ENCODE peak calls at places on chromosomes 6 and 20, in four cellular contexts. One of them, this sample, is unnamed.

GRCh38 chr20:53154540-53154939 is 182.4 kb downstream of the TSHZ2 start:
- DNase-seq in osteocyte: no peak
- DNase-seq in right lobe of liver: no peak
- DNase-seq in MM.1S: no peak
- DNase-seq in this sample: peak

GRCh38 chr6:147950623-147950987 is 392.0 kb upstream of the SASH1 start:
- DNase-seq in MM.1S: no peak
- DNase-seq in right lobe of liver: no peak
- DNase-seq in osteocyte: no peak
- DNase-seq in this sample: no peak

GRCh38 chr6:105985816-105986632 is 100.1 kb upstream of the PRDM1 start:
- DNase-seq in right lobe of liver: no peak
- DNase-seq in osteocyte: no peak
- DNase-seq in MM.1S: no peak
- DNase-seq in this sample: no peak

GRCh38 chr20:54680872-54681297 is 205.5 kb downstream of the DOK5 start:
- DNase-seq in MM.1S: peak
- DNase-seq in right lobe of liver: no peak
- DNase-seq in osteocyte: no peak
- DNase-seq in this sample: peak

GRCh38 chr20:3751664-3752385 is 15.7 kb downstream of the ADISSP start:
- DNase-seq in right lobe of liver: peak
- DNase-seq in osteocyte: no peak
- DNase-seq in MM.1S: no peak
- DNase-seq in this sample: no peak

GRCh38 chr6:149925253-149925973 is 2.5 kb upstream of the RAET1G start:
- DNase-seq in right lobe of liver: no peak
- DNase-seq in osteocyte: peak
- DNase-seq in MM.1S: no peak
- DNase-seq in this sample: no peak

GRCh38 chr6:161654209-161654608 is 380.3 kb upstream of the AGPAT4 start:
- DNase-seq in right lobe of liver: no peak
- DNase-seq in MM.1S: no peak
- DNase-seq in osteocyte: peak
- DNase-seq in this sample: no peak

GRCh38 chr6:42979523-42980177 is 669 bp upstream of the PEX6 start:
- DNase-seq in osteocyte: no peak
- DNase-seq in MM.1S: peak
- DNase-seq in right lobe of liver: no peak
- DNase-seq in this sample: no peak

GRCh38 chr6:16358531-16359138 is 120.2 kb downstream of the GMPR start:
- DNase-seq in MM.1S: no peak
- DNase-seq in osteocyte: no peak
- DNase-seq in right lobe of liver: no peak
- DNase-seq in this sample: no peak

DNA sequence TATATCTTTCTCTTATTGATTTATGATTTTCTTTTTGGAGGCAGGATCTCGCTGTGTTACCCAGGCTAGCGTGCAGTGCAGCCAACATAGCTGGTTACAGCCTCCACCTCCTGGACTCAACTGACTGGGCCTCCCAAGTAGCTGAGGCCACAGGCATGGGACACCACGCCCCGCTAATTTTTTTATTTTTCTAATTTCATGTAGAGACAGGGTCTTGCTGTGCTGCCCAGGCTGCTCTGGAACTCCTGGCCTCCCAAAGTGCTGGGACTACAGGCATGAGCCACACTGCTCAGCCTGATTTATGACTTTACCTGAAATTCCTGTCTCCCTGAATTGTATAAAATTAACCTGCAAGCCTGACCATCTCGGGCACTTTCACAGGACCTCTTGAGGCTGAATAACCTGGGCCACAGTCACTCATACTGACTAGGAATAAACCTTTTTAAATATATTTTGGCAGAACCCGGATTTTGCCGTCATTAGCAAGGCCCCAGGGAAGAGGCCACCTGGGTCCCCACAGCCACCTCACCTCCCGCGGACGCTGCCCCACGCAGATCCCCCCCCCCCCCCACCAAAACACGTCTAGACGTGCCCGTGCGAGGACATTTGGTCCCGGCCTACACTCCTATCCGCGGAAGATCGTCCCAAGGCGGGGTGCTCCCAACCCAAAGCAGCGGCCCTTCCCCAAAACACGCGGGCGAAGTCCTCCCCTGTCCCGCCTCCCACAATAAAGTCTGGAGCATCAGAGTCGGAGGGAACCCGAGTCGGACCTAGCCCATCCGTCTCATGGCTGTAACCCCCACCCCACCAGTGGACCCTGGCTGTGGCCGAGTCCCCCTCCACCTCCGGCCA is 895 bp downstream of the ZNF337 start:
- DNase-seq in right lobe of liver: no peak
- DNase-seq in osteocyte: no peak
- DNase-seq in MM.1S: no peak
- DNase-seq in this sample: no peak
- TF ChIP-seq CTCF in right lobe of liver: no peak
- TF ChIP-seq CTCF in osteocyte: no peak
- TF ChIP-seq CTCF in MM.1S: no peak
- TF ChIP-seq CTCF in this sample: no peak

GRCh38 chr6:95279641-95280040 is 297.7 kb upstream of the MANEA start:
- DNase-seq in osteocyte: no peak
- DNase-seq in MM.1S: no peak
- DNase-seq in right lobe of liver: no peak
- DNase-seq in this sample: no peak

DNA sequence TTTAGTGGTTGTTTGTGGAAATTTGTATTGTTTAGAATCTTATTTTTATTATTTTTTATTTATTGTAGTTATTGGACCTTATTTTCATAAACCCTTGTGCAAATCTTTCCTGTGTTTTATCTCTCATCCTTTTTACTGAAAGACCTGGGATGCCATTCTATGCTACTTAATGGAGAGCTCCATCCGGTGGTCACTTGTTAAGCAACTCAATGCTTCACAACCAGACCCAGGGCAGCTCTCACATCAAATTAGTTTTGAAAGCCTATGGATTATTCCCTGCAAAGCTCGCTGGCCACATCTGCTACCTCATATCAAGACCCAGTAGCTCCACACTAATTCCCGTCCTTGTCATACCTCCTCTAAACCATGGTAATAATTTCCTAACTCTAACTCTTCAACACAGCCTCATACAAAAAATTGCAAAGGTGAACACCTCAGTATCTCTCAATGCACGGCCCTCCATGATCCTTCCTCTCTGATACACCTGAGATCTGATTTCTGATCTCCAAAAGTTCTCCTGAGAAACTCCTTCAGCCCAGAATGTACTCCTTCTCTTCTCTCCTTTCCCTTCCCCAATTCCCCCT is 296.6 kb upstream of the MANEA start:
- DNase-seq in right lobe of liver: no peak
- DNase-seq in MM.1S: no peak
- DNase-seq in osteocyte: no peak
- DNase-seq in this sample: no peak
- TF ChIP-seq CTCF in right lobe of liver: peak
- TF ChIP-seq CTCF in MM.1S: peak
- TF ChIP-seq CTCF in osteocyte: peak
- TF ChIP-seq CTCF in this sample: no peak

DNA sequence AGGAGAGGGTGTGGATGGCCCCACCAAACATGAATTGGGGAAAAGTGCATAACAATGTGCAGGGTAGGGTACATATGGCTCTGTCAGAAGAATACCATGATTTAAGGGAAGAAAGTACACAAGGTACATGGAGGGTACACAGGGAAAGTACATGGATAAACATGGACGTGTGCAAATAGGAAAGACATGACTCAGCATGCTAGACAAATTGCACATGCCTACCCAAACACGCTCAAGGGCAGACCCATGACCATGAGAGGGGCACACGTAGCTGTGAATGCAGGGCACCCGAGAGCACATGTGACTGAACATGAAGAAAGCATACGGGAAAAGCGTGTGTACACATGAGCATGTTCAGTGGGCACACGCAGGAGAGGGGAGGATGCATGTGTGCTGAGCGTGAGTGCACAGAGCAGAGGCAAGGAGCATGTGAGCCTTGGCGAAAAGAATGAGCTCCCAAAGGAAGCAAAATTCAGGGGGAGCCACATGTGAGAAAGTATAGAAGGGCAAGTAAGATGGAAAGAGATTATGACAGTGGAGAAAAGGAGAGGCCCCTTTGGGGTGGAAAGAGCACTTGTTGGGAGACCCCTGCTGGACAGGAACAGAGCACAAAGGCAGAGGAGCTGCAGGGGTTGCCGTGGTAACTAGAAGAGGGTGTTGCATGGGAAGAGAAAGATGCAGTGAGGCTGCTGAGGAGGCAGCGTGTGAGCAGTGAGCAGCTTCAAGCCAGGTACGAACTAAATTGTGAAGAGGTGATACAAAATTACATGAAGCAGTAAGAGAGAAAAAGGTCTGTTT is 17.8 kb downstream of the OR2H2 start:
- DNase-seq in MM.1S: peak
- DNase-seq in osteocyte: no peak
- DNase-seq in right lobe of liver: no peak
- DNase-seq in this sample: no peak
- TF ChIP-seq CTCF in MM.1S: no peak
- TF ChIP-seq CTCF in osteocyte: peak
- TF ChIP-seq CTCF in right lobe of liver: no peak
- TF ChIP-seq CTCF in this sample: peak

GRCh38 chr6:99412065-99412464 is 13.0 kb downstream of the PNISR start:
- DNase-seq in MM.1S: no peak
- DNase-seq in right lobe of liver: no peak
- DNase-seq in osteocyte: no peak
- DNase-seq in this sample: no peak
- TF ChIP-seq CTCF in MM.1S: no peak
- TF ChIP-seq CTCF in right lobe of liver: no peak
- TF ChIP-seq CTCF in osteocyte: no peak
- TF ChIP-seq CTCF in this sample: no peak

DNA sequence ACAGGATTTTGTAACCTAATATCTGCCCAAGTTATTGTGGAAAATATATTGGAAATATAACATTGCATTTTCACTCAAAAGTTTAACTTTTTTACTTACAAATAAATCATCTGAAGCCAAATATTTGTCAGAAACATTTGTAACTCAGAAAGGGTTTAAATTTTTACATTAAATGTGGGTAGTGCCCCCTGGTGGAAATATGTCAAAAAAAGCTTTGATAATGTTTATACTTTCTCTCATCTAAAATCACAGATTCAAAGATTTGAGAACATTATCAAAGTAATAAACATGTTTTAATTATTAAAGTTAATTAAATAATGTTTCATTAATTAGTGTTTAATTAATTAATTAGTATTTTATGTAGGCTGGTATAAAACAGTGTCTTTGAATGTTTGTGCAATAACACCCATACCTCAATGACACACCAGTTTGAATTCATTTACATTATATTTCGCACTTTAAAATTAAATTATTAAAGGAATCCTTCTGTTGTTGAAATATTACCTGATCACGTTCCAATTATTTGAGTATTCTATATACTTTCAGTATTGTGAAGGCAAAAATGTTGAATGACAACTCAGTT is 320.1 kb upstream of the FKBP1C start:
- DNase-seq in right lobe of liver: no peak
- DNase-seq in osteocyte: no peak
- DNase-seq in MM.1S: peak
- DNase-seq in this sample: no peak
- TF ChIP-seq CTCF in right lobe of liver: peak
- TF ChIP-seq CTCF in osteocyte: peak
- TF ChIP-seq CTCF in MM.1S: peak
- TF ChIP-seq CTCF in this sample: peak